ENCODE peak calls at places on chromosomes 5 and 9, in four cellular contexts. One of them, this sample, is unnamed.

GRCh38 chr5:131814990-131815389 is 18.2 kb upstream of the FNIP1 start:
- DNase-seq in pancreas: no peak
- DNase-seq in ascending aorta: no peak
- DNase-seq in tibial artery: no peak
- DNase-seq in this sample: no peak

GRCh38 chr5:90386099-90386710 is 23.4 kb downstream of the CETN3 start:
- DNase-seq in pancreas: no peak
- DNase-seq in tibial artery: no peak
- DNase-seq in ascending aorta: no peak
- DNase-seq in this sample: no peak

GRCh38 chr5:127392762-127393161 is 102.2 kb downstream of the MEGF10 start:
- DNase-seq in tibial artery: no peak
- DNase-seq in ascending aorta: no peak
- DNase-seq in pancreas: no peak
- DNase-seq in this sample: no peak

GRCh38 chr5:59416441-59416840 is 477.1 kb downstream of the PDE4D start:
- DNase-seq in pancreas: no peak
- DNase-seq in ascending aorta: no peak
- DNase-seq in tibial artery: no peak
- DNase-seq in this sample: no peak

GRCh38 chr5:16980983-16981382 is 44.9 kb upstream of the MYO10 start:
- DNase-seq in ascending aorta: no peak
- DNase-seq in pancreas: no peak
- DNase-seq in tibial artery: no peak
- DNase-seq in this sample: no peak

GRCh38 chr5:71922584-71923106 is 184.6 kb upstream of the MAP1B start:
- DNase-seq in pancreas: no peak
- DNase-seq in tibial artery: no peak
- DNase-seq in ascending aorta: no peak
- DNase-seq in this sample: no peak

GRCh38 chr9:91273853-91274552 is 87.7 kb downstream of the AUH start:
- DNase-seq in tibial artery: no peak
- DNase-seq in ascending aorta: no peak
- DNase-seq in pancreas: no peak
- DNase-seq in this sample: no peak

GRCh38 chr5:148910686-148911361 is 84.4 kb downstream of the ADRB2 start:
- DNase-seq in ascending aorta: no peak
- DNase-seq in pancreas: no peak
- DNase-seq in tibial artery: no peak
- DNase-seq in this sample: no peak

GRCh38 chr9:31067418-31067817 is 1317.0 kb upstream of the ACO1 start:
- DNase-seq in tibial artery: no peak
- DNase-seq in ascending aorta: no peak
- DNase-seq in pancreas: no peak
- DNase-seq in this sample: no peak

GRCh38 chr5:170722316-170722715 is 61.2 kb upstream of the GABRP start:
- DNase-seq in ascending aorta: no peak
- DNase-seq in pancreas: no peak
- DNase-seq in tibial artery: no peak
- DNase-seq in this sample: no peak

GRCh38 chr9:21415492-21416267 is 6.8 kb downstream of the IFNA8 start:
- DNase-seq in pancreas: no peak
- DNase-seq in ascending aorta: no peak
- DNase-seq in tibial artery: no peak
- DNase-seq in this sample: no peak

GRCh38 chr9:127386981-127387380 is 10.0 kb upstream of the SLC2A8 start:
- DNase-seq in ascending aorta: no peak
- DNase-seq in tibial artery: no peak
- DNase-seq in pancreas: no peak
- DNase-seq in this sample: no peak

GRCh38 chr9:127388856-127389238 is 8.1 kb upstream of the SLC2A8 start:
- DNase-seq in ascending aorta: no peak
- DNase-seq in tibial artery: no peak
- DNase-seq in pancreas: no peak
- DNase-seq in this sample: no peak

GRCh38 chr9:127390243-127390535 is 6.8 kb upstream of the SLC2A8 start:
- DNase-seq in tibial artery: no peak
- DNase-seq in ascending aorta: no peak
- DNase-seq in pancreas: no peak
- DNase-seq in this sample: no peak

GRCh38 chr9:127389391-127390242 is 7.4 kb upstream of the SLC2A8 start:
- DNase-seq in ascending aorta: no peak
- DNase-seq in pancreas: no peak
- DNase-seq in tibial artery: no peak
- DNase-seq in this sample: no peak

DNA sequence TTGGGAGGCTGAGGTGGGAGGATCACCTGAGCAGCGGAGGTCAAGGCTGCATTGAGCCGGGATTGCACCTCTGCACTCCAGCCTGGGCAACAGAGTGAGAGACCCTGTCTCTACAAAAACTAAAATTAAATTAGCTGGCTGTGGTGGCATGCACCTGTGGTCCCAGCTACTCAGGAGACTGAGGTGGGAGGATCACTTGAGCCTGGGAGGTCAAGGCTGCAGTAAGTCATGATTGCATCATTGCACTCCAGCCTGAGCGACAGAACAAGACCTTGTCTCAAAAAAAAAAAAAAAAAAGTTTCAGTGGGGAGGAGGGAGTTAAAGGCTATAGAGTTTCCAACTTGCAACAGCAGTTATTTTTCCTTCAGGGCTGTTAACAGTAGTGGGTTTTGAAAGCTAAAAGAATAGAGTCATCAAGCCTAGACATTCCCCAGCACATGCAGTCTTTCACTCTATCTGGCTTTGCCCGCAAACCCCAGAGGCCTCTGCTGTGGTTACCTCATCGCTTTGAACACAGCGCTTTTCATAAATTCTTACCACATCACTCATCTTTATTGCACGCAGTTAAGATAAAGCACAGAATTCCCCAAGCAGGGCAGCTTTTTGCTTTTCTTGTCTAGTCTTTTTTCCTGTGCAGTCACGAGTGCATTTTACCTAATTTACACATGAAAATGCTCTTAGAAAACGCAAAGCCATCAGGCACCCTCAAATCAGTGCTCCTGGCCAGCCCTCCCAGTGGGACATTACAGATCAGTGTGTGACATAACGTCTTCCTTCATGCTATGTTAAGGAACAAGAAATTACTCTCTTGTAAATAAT is 8.7 kb upstream of the SLC2A8 start:
- DNase-seq in tibial artery: no peak
- DNase-seq in ascending aorta: peak; percentile 71
- DNase-seq in pancreas: no peak
- DNase-seq in this sample: no peak
- H3K27ac ChIP-seq in tibial artery: no peak overlapping the region
- H3K27ac ChIP-seq in ascending aorta: peak overlapping the region; percentile 27
- H3K27ac ChIP-seq in pancreas: no peak overlapping the region
- H3K27ac ChIP-seq in this sample: no peak overlapping the region

DNA sequence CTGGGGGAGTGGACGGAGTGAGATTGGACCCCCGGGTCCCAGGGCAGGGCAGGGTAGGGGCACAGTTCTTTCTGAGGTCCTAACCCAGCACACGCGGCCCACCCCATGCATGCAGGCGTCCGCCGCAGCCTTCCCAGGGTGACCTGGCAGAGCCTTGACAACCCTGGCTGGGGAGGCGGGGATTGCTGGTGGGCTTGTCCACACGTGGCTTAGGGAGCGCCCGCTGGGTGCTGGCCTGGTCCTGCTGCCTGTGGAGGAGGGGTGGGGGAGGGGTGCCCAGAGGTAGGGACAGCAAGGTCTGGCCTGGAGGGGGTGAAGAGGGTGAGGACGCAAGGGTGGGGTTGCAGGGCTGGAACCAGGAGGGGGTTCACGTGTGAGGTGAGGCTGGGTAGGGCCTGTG is 6.0 kb downstream of the RXRA start:
- DNase-seq in tibial artery: no peak
- DNase-seq in ascending aorta: no peak
- DNase-seq in pancreas: peak; percentile 45
- DNase-seq in this sample: no peak
- H3K27ac ChIP-seq in tibial artery: no peak overlapping the region
- H3K27ac ChIP-seq in ascending aorta: no peak overlapping the region
- H3K27ac ChIP-seq in pancreas: no peak overlapping the region
- H3K27ac ChIP-seq in this sample: no peak overlapping the region

GRCh38 chr5:142388696-142389095 is 63.9 kb upstream of the SPRY4 start:
- DNase-seq in ascending aorta: no peak
- DNase-seq in pancreas: no peak
- DNase-seq in tibial artery: no peak
- DNase-seq in this sample: no peak
- H3K27ac ChIP-seq in ascending aorta: no peak overlapping the region
- H3K27ac ChIP-seq in pancreas: no peak overlapping the region
- H3K27ac ChIP-seq in tibial artery: no peak overlapping the region
- H3K27ac ChIP-seq in this sample: no peak overlapping the region

GRCh38 chr9:125659201-125659840 is 47.7 kb downstream of the MAPKAP1 start:
- DNase-seq in ascending aorta: no peak
- DNase-seq in tibial artery: no peak
- DNase-seq in pancreas: no peak
- DNase-seq in this sample: no peak
- H3K27ac ChIP-seq in ascending aorta: no peak overlapping the region
- H3K27ac ChIP-seq in tibial artery: no peak overlapping the region
- H3K27ac ChIP-seq in pancreas: no peak overlapping the region
- H3K27ac ChIP-seq in this sample: no peak overlapping the region

DNA sequence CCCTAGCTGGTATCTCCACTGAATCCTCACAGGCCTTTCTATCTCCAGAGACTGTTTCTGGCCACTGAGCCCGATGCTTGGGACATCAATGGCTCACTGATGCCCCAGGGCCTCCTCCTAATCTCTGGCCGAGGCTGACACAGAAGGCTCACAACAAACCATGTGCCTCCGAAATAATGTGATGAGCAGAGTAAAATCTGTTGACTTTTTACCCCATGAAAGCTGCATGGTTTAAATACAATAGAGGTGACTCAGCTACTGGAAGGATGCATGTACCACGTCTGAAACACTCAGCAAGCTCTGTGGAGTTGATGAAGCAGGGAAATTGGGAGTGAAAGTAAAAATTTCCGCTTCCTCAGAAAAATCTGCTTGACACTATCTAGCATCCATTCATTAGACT is 111.0 kb upstream of the EQTN start:
- DNase-seq in ascending aorta: no peak
- DNase-seq in tibial artery: no peak
- DNase-seq in pancreas: no peak
- DNase-seq in this sample: no peak
- H3K27ac ChIP-seq in ascending aorta: no peak overlapping the region
- H3K27ac ChIP-seq in tibial artery: no peak overlapping the region
- H3K27ac ChIP-seq in pancreas: no peak overlapping the region
- H3K27ac ChIP-seq in this sample: peak overlapping the region; percentile 42

GRCh38 chr9:136361047-136361756 is 2.3 kb downstream of the DNLZ start:
- DNase-seq in ascending aorta: no peak
- DNase-seq in pancreas: no peak
- DNase-seq in tibial artery: no peak
- DNase-seq in this sample: no peak

GRCh38 chr9:136359774-136360718 is 3.5 kb downstream of the DNLZ start:
- DNase-seq in ascending aorta: no peak
- DNase-seq in tibial artery: no peak
- DNase-seq in pancreas: no peak
- DNase-seq in this sample: no peak

GRCh38 chr9:136362450-136362784 is 1.1 kb downstream of the DNLZ start:
- DNase-seq in ascending aorta: no peak
- DNase-seq in pancreas: no peak
- DNase-seq in tibial artery: no peak
- DNase-seq in this sample: no peak

GRCh38 chr9:136363106-136363605 is 388 bp downstream of the DNLZ start:
- DNase-seq in pancreas: peak; percentile 99
- DNase-seq in tibial artery: peak; percentile 99
- DNase-seq in ascending aorta: peak; percentile 98
- DNase-seq in this sample: peak; percentile 84

GRCh38 chr9:136361757-136362449 is 1.6 kb downstream of the DNLZ start:
- DNase-seq in ascending aorta: no peak
- DNase-seq in tibial artery: no peak
- DNase-seq in pancreas: no peak
- DNase-seq in this sample: no peak
- H3K27ac ChIP-seq in ascending aorta: no peak overlapping the region
- H3K27ac ChIP-seq in tibial artery: no peak overlapping the region
- H3K27ac ChIP-seq in pancreas: no peak overlapping the region
- H3K27ac ChIP-seq in this sample: no peak overlapping the region

GRCh38 chr5:58069846-58070245 is 390.0 kb downstream of the PLK2 start:
- DNase-seq in pancreas: no peak
- DNase-seq in tibial artery: no peak
- DNase-seq in ascending aorta: no peak
- DNase-seq in this sample: no peak

GRCh38 chr5:58072202-58072791 is 387.6 kb downstream of the PLK2 start:
- DNase-seq in ascending aorta: no peak
- DNase-seq in pancreas: no peak
- DNase-seq in tibial artery: no peak
- DNase-seq in this sample: no peak

GRCh38 chr5:58073246-58073645 is 386.6 kb downstream of the PLK2 start:
- DNase-seq in pancreas: no peak
- DNase-seq in ascending aorta: no peak
- DNase-seq in tibial artery: no peak
- DNase-seq in this sample: no peak

GRCh38 chr5:58069016-58069705 is 390.7 kb downstream of the PLK2 start:
- DNase-seq in tibial artery: no peak
- DNase-seq in ascending aorta: no peak
- DNase-seq in pancreas: no peak
- DNase-seq in this sample: no peak

GRCh38 chr5:58071566-58071965 is 388.3 kb downstream of the PLK2 start:
- DNase-seq in ascending aorta: no peak
- DNase-seq in pancreas: no peak
- DNase-seq in tibial artery: no peak
- DNase-seq in this sample: no peak
- H3K27ac ChIP-seq in ascending aorta: no peak overlapping the region
- H3K27ac ChIP-seq in pancreas: no peak overlapping the region
- H3K27ac ChIP-seq in tibial artery: no peak overlapping the region
- H3K27ac ChIP-seq in this sample: no peak overlapping the region

GRCh38 chr5:119313207-119313606 is 42.6 kb upstream of the TNFAIP8 start:
- DNase-seq in ascending aorta: no peak
- DNase-seq in tibial artery: no peak
- DNase-seq in pancreas: no peak
- DNase-seq in this sample: no peak
- H3K27ac ChIP-seq in ascending aorta: no peak overlapping the region
- H3K27ac ChIP-seq in tibial artery: no peak overlapping the region
- H3K27ac ChIP-seq in pancreas: no peak overlapping the region
- H3K27ac ChIP-seq in this sample: no peak overlapping the region

GRCh38 chr5:78482948-78483347 is 122.5 kb downstream of the SCAMP1 start:
- DNase-seq in ascending aorta: no peak
- DNase-seq in pancreas: no peak
- DNase-seq in tibial artery: no peak
- DNase-seq in this sample: no peak
- H3K27ac ChIP-seq in ascending aorta: no peak overlapping the region
- H3K27ac ChIP-seq in pancreas: no peak overlapping the region
- H3K27ac ChIP-seq in tibial artery: no peak overlapping the region
- H3K27ac ChIP-seq in this sample: no peak overlapping the region

DNA sequence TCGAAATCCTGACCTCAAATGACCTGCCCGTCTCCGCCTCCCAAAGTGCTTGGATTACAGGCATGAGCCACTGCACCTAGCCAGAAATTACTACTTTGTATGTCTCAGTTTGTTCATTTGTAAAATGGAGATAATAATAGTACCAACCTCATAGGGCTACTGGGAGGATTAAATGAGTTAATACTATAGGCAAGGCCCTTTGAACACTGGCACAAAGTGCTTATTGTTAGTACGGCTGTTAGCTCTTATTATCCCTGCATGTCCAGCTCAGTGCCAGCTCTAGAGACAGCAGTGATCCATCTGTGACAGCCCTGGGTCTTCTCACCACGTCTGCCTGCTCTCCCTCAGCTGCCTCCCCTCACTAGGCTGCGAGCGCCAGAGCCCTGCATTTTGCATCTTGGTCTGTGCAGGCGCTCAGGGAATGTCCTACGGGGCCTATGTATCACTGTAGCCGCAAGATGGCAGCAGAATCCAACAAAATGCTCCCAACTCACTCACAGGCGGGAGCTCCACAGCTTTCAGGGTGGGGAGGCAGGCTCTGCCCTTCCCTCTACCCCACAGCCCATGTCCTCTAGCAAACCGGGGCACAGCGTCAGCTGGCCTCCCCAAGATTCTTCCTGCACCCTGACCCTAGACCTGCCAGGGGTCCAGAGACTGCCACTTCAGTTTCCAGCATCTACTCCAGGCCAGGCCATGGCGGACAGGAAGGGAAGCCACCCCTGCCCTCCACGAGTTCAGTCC is 17.7 kb upstream of the AKNA start:
- DNase-seq in pancreas: peak; percentile 63
- DNase-seq in ascending aorta: peak; percentile 89
- DNase-seq in tibial artery: peak; percentile 87
- DNase-seq in this sample: peak; percentile 53
- H3K27ac ChIP-seq in pancreas: no peak overlapping the region
- H3K27ac ChIP-seq in ascending aorta: no peak overlapping the region
- H3K27ac ChIP-seq in tibial artery: no peak overlapping the region
- H3K27ac ChIP-seq in this sample: peak overlapping the region; percentile 18